ENCODE peak calls at places on chromosome 21, in ten cellular contexts. B, I, J, M, V, L, H, D, A and N are unnamed samples.

GRCh38 chr21:28066051-28066450 is 926.6 kb downstream of the LTN1 start:
- DNase-seq in B (no peak), I (peak), J (no peak), M (no peak), V (no peak), L (no peak), H (no peak), D (no peak), A (no peak), N (no peak)

GRCh38 chr21:24014381-24014780 is 1592.9 kb downstream of the MRPL39 start:
- DNase-seq in B (no peak), I (no peak), J (no peak), M (no peak), V (no peak), L (no peak), H (no peak), D (no peak), A (no peak), N (no peak)

GRCh38 chr21:29365636-29366305 is 67.0 kb downstream of the BACH1 start:
- DNase-seq in B (no peak), I (no peak), J (no peak), M (no peak), V (no peak), L (no peak), H (no peak), D (peak), A (no peak), N (no peak)

GRCh38 chr21:16262109-16262508 is 532.3 kb downstream of the USP25 start:
- DNase-seq in B (no peak), I (no peak), J (no peak), M (no peak), V (no peak), L (no peak), H (no peak), D (no peak), A (no peak), N (no peak)

GRCh38 chr21:17446737-17447136 is 66.1 kb upstream of the CXADR start:
- DNase-seq in B (no peak), I (no peak), J (peak), M (no peak), V (peak), L (no peak), H (no peak), D (no peak), A (no peak), N (no peak)

GRCh38 chr21:46532080-46532479 is 72.8 kb downstream of the S100B start:
- DNase-seq in B (no peak), I (no peak), J (no peak), M (no peak), V (no peak), L (peak), H (no peak), D (no peak), A (no peak), N (no peak)

GRCh38 chr21:33762798-33763572 is 120.7 kb downstream of the ITSN1 start:
- DNase-seq in B (no peak), I (peak), J (no peak), M (no peak), V (no peak), L (no peak), H (no peak), D (no peak), A (no peak), N (no peak)

GRCh38 chr21:32886339-32886738 is 114.8 kb upstream of the PAXBP1 start:
- DNase-seq in B (no peak), I (no peak), J (no peak), M (no peak), V (no peak), L (peak), H (peak), D (no peak), A (no peak), N (no peak)

GRCh38 chr21:25139390-25139789 is 467.9 kb downstream of the MRPL39 start:
- DNase-seq in B (no peak), I (no peak), J (no peak), M (no peak), V (no peak), L (no peak), H (no peak), D (no peak), A (no peak), N (no peak)

GRCh38 chr21:33760641-33761103 is 118.4 kb downstream of the ITSN1 start:
- DNase-seq in B (no peak), I (peak), J (no peak), M (no peak), V (no peak), L (no peak), H (no peak), D (no peak), A (no peak), N (no peak)

GRCh38 chr21:36976882-36977651 is 10.6 kb upstream of the HLCS start:
- DNase-seq in B (no peak), I (peak), J (peak), M (no peak), V (peak), L (no peak), H (peak), D (peak), A (peak), N (peak)

GRCh38 chr21:29208666-29209059 is 78.2 kb downstream of the MAP3K7CL start:
- DNase-seq in B (no peak), I (peak), J (no peak), M (no peak), V (peak), L (no peak), H (peak), D (no peak), A (no peak), N (no peak)

GRCh38 chr21:27425172-27425571 is 458.3 kb upstream of the ADAMTS5 start:
- DNase-seq in B (no peak), I (no peak), J (no peak), M (no peak), V (peak), L (no peak), H (no peak), D (no peak), A (no peak), N (no peak)

GRCh38 chr21:21213297-21213696 is 215.1 kb downstream of the NCAM2 start:
- DNase-seq in B (no peak), I (no peak), J (no peak), M (no peak), V (no peak), L (no peak), H (no peak), D (no peak), A (no peak), N (no peak)

GRCh38 chr21:25907573-25908275 is 173.0 kb downstream of the GABPA start:
- DNase-seq in B (no peak), I (no peak), J (peak), M (no peak), V (no peak), L (no peak), H (no peak), D (no peak), A (no peak), N (no peak)

GRCh38 chr21:16072692-16073091 is 342.9 kb downstream of the USP25 start:
- DNase-seq in B (no peak), I (peak), J (no peak), M (no peak), V (no peak), L (no peak), H (no peak), D (no peak), A (no peak), N (no peak)

GRCh38 chr21:32529679-32530078 is 55.6 kb downstream of the TCP10L start:
- DNase-seq in B (no peak), I (no peak), J (no peak), M (no peak), V (peak), L (no peak), H (no peak), D (no peak), A (no peak), N (no peak)

GRCh38 chr21:32708069-32708468 is 19.7 kb downstream of the SYNJ1 start:
- DNase-seq in B (no peak), I (no peak), J (no peak), M (no peak), V (no peak), L (no peak), H (no peak), D (no peak), A (no peak), N (no peak)

GRCh38 chr21:20639026-20639425 is 359.2 kb upstream of the NCAM2 start:
- DNase-seq in B (no peak), I (no peak), J (no peak), M (no peak), V (peak), L (no peak), H (no peak), D (no peak), A (no peak), N (no peak)

GRCh38 chr21:15754640-15755039 is 24.9 kb downstream of the USP25 start:
- DNase-seq in B (no peak), I (peak), J (no peak), M (no peak), V (peak), L (no peak), H (peak), D (no peak), A (no peak), N (no peak)

GRCh38 chr21:32131960-32132359 is 146.9 kb downstream of the MIS18A start:
- DNase-seq in B (no peak), I (peak), J (peak), M (no peak), V (peak), L (no peak), H (peak), D (no peak), A (no peak), N (no peak)

GRCh38 chr21:32940079-32941014 is 85.4 kb upstream of the OLIG2 start:
- DNase-seq in B (no peak), I (peak), J (peak), M (no peak), V (peak), L (peak), H (peak), D (peak), A (peak), N (peak)

GRCh38 chr21:26405735-26406361 is 167.2 kb downstream of the CYYR1 start:
- DNase-seq in B (no peak), I (peak), J (peak), M (no peak), V (peak), L (no peak), H (peak), D (peak), A (no peak), N (no peak)

GRCh38 chr21:26169061-26169610 is 1.4 kb downstream of the APP start:
- DNase-seq in B (peak), I (peak), J (peak), M (peak), V (peak), L (peak), H (peak), D (peak), A (peak), N (peak)

GRCh38 chr21:33026878-33027400 is 1.2 kb downstream of the OLIG2 start:
- DNase-seq in B (no peak), I (no peak), J (no peak), M (no peak), V (no peak), L (no peak), H (peak), D (peak), A (no peak), N (no peak)

GRCh38 chr21:16908087-16908486 is 604.8 kb upstream of the CXADR start:
- DNase-seq in B (no peak), I (peak), J (peak), M (no peak), V (peak), L (no peak), H (peak), D (no peak), A (no peak), N (no peak)

GRCh38 chr21:32372755-32373154 is 20.1 kb downstream of the URB1 start:
- DNase-seq in B (no peak), I (peak), J (no peak), M (no peak), V (peak), L (no peak), H (no peak), D (no peak), A (no peak), N (no peak)

GRCh38 chr21:16323586-16323985 is 593.8 kb downstream of the USP25 start:
- DNase-seq in B (no peak), I (peak), J (no peak), M (no peak), V (no peak), L (no peak), H (no peak), D (no peak), A (no peak), N (no peak)

DNA sequence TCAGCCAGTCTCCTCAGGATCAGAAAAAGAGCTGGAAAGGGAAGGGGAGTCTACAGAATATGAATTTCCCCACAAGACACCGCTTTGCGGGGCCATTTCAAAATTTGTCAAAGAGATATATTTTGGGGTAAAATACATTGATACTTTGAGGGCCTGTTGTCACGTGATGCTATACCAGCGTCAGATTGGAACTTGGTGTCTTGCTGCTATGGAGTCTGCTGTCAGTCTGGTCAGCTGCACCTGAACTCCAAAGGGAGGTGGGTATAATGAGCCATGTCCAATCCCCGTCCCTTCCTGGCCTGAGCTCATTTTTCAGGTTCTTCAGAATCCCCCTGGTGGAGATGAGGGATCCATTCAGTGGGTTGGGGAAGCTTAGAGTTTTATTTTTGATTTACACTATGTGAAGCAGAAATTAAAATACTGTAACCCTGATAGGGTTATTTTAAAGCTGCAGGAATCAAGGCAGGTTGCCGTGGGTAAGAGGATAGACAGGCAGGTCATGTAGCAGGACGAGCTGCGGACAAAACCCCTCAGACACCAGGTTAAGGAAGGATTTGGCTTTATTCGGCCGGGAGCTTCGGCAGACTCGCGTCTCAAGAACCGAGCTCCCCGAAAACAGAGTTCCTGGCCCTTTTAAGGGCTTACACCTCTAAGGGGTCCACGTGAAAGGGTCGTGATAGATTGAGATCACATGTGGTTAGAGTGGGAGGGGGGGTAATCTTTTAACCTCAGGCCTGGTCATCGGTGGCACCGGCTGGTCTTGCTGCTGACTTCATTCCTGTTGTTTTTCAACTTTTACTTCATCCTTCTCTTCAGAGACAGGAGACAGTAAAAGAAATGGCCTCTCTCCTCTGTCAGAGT is 2.2 kb upstream of the POFUT2 start:
- DNase-seq in B (no peak), I (peak), J (no peak), M (peak), V (no peak), L (no peak), H (peak), D (no peak), A (peak), N (no peak)
- TF ChIP-seq CTCF in B (no peak), I (peak), J (no peak), M (no peak), V (peak), L (no peak), H (no peak), D (peak), A (peak), N (no peak)

GRCh38 chr21:44467859-44468195 is 12.5 kb downstream of the LRRC3 start:
- DNase-seq in B (no peak), I (no peak), J (no peak), M (no peak), V (no peak), L (no peak), H (no peak), D (no peak), A (no peak), N (no peak)
- TF ChIP-seq CTCF in B (no peak), I (no peak), J (no peak), M (no peak), V (no peak), L (no peak), H (no peak), D (no peak), A (no peak), N (no peak)

GRCh38 chr21:35664683-35665082 is 395.6 kb downstream of the SETD4 start:
- DNase-seq in B (no peak), I (no peak), J (no peak), M (no peak), V (peak), L (no peak), H (no peak), D (no peak), A (peak), N (peak)

GRCh38 chr21:35658242-35658641 is 402.1 kb downstream of the SETD4 start:
- DNase-seq in B (no peak), I (peak), J (peak), M (no peak), V (no peak), L (no peak), H (no peak), D (no peak), A (no peak), N (no peak)

DNA sequence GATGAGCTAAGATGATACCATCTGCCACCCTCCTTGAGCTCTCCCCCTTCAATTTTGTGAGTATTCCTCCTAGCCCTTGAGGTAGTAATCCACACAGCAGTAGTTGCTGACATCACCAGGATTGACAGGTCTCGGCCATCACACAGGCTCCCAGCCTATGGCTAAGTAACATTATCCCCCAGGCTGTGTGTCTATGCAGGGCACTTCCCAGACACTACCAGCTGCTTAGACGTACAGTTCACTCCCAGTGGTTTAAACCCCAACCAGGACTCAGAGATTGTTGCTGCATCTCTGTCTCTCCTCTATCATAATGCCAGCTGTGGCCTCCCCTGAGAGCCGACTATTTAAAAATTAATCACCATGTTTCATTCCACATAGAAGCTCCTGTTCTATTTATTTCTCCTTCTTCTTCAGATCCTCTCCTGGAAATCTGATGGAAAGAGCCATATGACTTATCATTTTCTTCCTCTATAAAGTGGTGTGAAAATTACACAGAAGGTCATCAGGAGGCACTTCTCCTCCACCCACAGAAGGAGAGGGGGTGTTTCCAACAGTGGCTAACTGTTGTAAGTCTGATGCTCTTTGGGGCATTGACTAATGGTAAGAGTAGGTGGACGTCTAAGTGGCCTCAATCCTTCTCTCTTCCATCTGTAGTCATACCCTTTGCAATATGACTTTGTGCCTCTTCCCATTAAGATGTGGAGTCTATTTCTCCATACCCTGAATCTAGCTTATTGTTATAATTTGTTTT is 396.3 kb downstream of the SETD4 start:
- DNase-seq in B (no peak), I (no peak), J (no peak), M (no peak), V (no peak), L (no peak), H (no peak), D (no peak), A (no peak), N (no peak)
- TF ChIP-seq CTCF in B (no peak), I (no peak), J (no peak), M (no peak), V (no peak), L (no peak), H (no peak), D (no peak), A (no peak), N (no peak)

GRCh38 chr21:38298833-38299232 is 42.0 kb downstream of the KCNJ15 start:
- DNase-seq in B (no peak), I (no peak), J (no peak), M (no peak), V (no peak), L (no peak), H (no peak), D (no peak), A (no peak), N (no peak)

GRCh38 chr21:38299651-38300050 is 42.9 kb downstream of the KCNJ15 start:
- DNase-seq in B (no peak), I (no peak), J (no peak), M (no peak), V (no peak), L (no peak), H (no peak), D (no peak), A (no peak), N (no peak)

GRCh38 chr21:38297871-38298270 is 41.1 kb downstream of the KCNJ15 start:
- DNase-seq in B (no peak), I (no peak), J (no peak), M (no peak), V (no peak), L (no peak), H (no peak), D (no peak), A (no peak), N (no peak)

GRCh38 chr21:38301321-38302214 is 44.8 kb downstream of the KCNJ15 start:
- DNase-seq in B (no peak), I (no peak), J (no peak), M (no peak), V (no peak), L (no peak), H (no peak), D (no peak), A (no peak), N (no peak)

DNA sequence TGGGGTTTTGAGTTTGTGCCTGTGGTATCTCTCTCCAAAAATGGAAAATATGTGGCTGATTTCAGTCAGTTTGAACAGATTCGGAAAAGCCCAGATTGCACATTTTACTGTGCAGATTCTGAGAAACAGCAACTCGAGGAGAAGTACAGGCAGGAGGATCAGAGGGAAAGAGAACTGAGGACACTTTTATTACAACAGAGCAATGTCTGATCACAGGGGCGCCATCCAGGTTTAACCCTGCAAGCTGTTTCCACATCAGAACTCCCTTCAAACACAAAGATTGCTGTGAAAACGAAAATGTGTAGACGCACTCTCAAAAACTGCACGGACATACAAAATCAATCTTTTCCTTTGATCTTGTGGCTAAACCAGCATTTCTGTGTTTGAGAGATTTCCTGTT is 43.4 kb downstream of the KCNJ15 start:
- DNase-seq in B (no peak), I (no peak), J (no peak), M (no peak), V (no peak), L (no peak), H (no peak), D (no peak), A (no peak), N (no peak)
- TF ChIP-seq CTCF in B (no peak), I (no peak), J (no peak), M (no peak), V (no peak), L (no peak), H (no peak), D (no peak), A (no peak), N (no peak)

GRCh38 chr21:42081931-42082381 is 10.8 kb downstream of the UMODL1 start:
- DNase-seq in B (peak), I (no peak), J (peak), M (no peak), V (no peak), L (no peak), H (no peak), D (no peak), A (no peak), N (no peak)
- TF ChIP-seq CTCF in B (no peak), I (no peak), J (no peak), M (no peak), V (no peak), L (no peak), H (no peak), D (no peak), A (no peak), N (no peak)